ENCODE peak calls at places on chromosome X, in nine cellular contexts. R, F, U, J, C, S, G, A and Y are unnamed samples.

GRCh38 chrX:9342581-9343051 is 122.2 kb upstream of the TBL1X start:
- DNase-seq in R (peak), F (no peak), U (peak), J (peak), C (no peak), S (peak), G (peak), A (no peak), Y (peak)

GRCh38 chrX:138745215-138745614 is 33.7 kb upstream of the FGF13 start:
- DNase-seq in R (no peak), F (no peak), U (peak), J (peak), C (peak), S (peak), G (peak), A (peak), Y (peak)

GRCh38 chrX:44651347-44651746 is 108.7 kb upstream of the FUNDC1 start:
- DNase-seq in R (no peak), F (no peak), U (peak), J (peak), C (no peak), S (no peak), G (peak), A (no peak), Y (no peak)

GRCh38 chrX:11197671-11198070 is 86.5 kb downstream of the HCCS start:
- DNase-seq in R (no peak), F (no peak), U (no peak), J (no peak), C (no peak), S (no peak), G (no peak), A (no peak), Y (no peak)

GRCh38 chrX:24282381-24283121 is 31.3 kb downstream of the SUPT20HL2 start:
- DNase-seq in R (no peak), F (no peak), U (peak), J (peak), C (peak), S (no peak), G (peak), A (peak), Y (no peak)

GRCh38 chrX:427812-428725 is 41.4 kb upstream of the PPP2R3B start:
- DNase-seq in R (no peak), F (no peak), U (peak), J (no peak), C (no peak), S (peak), G (peak), A (peak), Y (peak)

GRCh38 chrX:9114245-9114644 is 80.3 kb upstream of the FAM9B start:
- DNase-seq in R (no peak), F (no peak), U (no peak), J (no peak), C (no peak), S (no peak), G (no peak), A (no peak), Y (no peak)

GRCh38 chrX:54246866-54247265 is 63.8 kb upstream of the FAM120C start:
- DNase-seq in R (no peak), F (no peak), U (no peak), J (no peak), C (no peak), S (no peak), G (no peak), A (no peak), Y (no peak)

GRCh38 chrX:10158279-10158939 is 1.6 kb downstream of the CLCN4 start:
- DNase-seq in R (peak), F (no peak), U (peak), J (no peak), C (no peak), S (peak), G (peak), A (peak), Y (no peak)

GRCh38 chrX:42825201-42825600 is 47.2 kb upstream of the PPP1R2C start:
- DNase-seq in R (no peak), F (no peak), U (no peak), J (no peak), C (no peak), S (no peak), G (peak), A (no peak), Y (no peak)

GRCh38 chrX:118346258-118347094 is 570 bp downstream of the WDR44 start:
- DNase-seq in R (peak), F (no peak), U (peak), J (no peak), C (peak), S (peak), G (peak), A (peak), Y (peak)

GRCh38 chrX:18617351-18617750 is 54.6 kb downstream of the RS1 start:
- DNase-seq in R (no peak), F (no peak), U (no peak), J (peak), C (no peak), S (no peak), G (peak), A (no peak), Y (no peak)

GRCh38 chrX:115894087-115894486 is 276.5 kb upstream of the AGTR2 start:
- DNase-seq in R (no peak), F (no peak), U (no peak), J (peak), C (peak), S (peak), G (no peak), A (no peak), Y (peak)

GRCh38 chrX:74232859-74233258 is 71.1 kb upstream of the ZCCHC13 start:
- DNase-seq in R (no peak), F (no peak), U (peak), J (peak), C (peak), S (no peak), G (peak), A (no peak), Y (no peak)

GRCh38 chrX:130060122-130061069 is 49.9 kb downstream of the ELF4 start:
- DNase-seq in R (peak), F (no peak), U (peak), J (peak), C (peak), S (peak), G (peak), A (peak), Y (peak)

GRCh38 chrX:153933751-153934472 is 925 bp downstream of the NAA10 start:
- DNase-seq in R (no peak), F (no peak), U (no peak), J (peak), C (no peak), S (no peak), G (no peak), A (no peak), Y (no peak)

GRCh38 chrX:150148749-150149672 is 210.7 kb upstream of the EOLA2 start:
- DNase-seq in R (no peak), F (no peak), U (no peak), J (no peak), C (no peak), S (no peak), G (no peak), A (no peak), Y (no peak)

GRCh38 chrX:30865020-30865419 is 24.0 kb downstream of the TAB3 start:
- DNase-seq in R (no peak), F (no peak), U (peak), J (peak), C (peak), S (peak), G (peak), A (peak), Y (peak)

GRCh38 chrX:356385-357034 is 30.2 kb downstream of the PPP2R3B start:
- DNase-seq in R (no peak), F (no peak), U (no peak), J (no peak), C (no peak), S (no peak), G (peak), A (no peak), Y (no peak)

GRCh38 chrX:45632506-45632905 is 431.8 kb upstream of the DIPK2B start:
- DNase-seq in R (no peak), F (no peak), U (peak), J (no peak), C (no peak), S (no peak), G (no peak), A (no peak), Y (no peak)

GRCh38 chrX:97310373-97310772 is 426.7 kb downstream of the RPA4 start:
- DNase-seq in R (no peak), F (no peak), U (peak), J (peak), C (no peak), S (no peak), G (peak), A (no peak), Y (no peak)